ENCODE peak calls at places on chromosomes 3 and 15, in eight cellular contexts. R is K562, Y is endothelial cell of umbilical vein, K is Peyer's patch, W is body of pancreas, G is A549, Z is adrenal gland, M is ovary. B is an unnamed sample.

GRCh38 chr15:61141497-61142125 is 87.5 kb downstream of the RORA start:
- DNase-seq in W (no peak), M (no peak), Y (no peak), G (no peak), Z (no peak), K (no peak), R (no peak), B (no peak)

GRCh38 chr3:172608575-172608974 is 85.3 kb upstream of the TNFSF10 start:
- DNase-seq in Y (peak; percentile 58), K (no peak), W (no peak), M (no peak), Z (no peak), R (no peak), G (no peak), B (no peak)

GRCh38 chr3:129184396-129184656 is 630 bp upstream of the CNBP start:
- DNase-seq in M (no peak), K (no peak), W (no peak), G (peak; percentile 35), R (no peak), Y (no peak), Z (peak; percentile 35), B (no peak)

GRCh38 chr3:13110678-13111116 is 37.5 kb upstream of the IQSEC1 start:
- DNase-seq in K (peak; percentile 46), G (no peak), Z (no peak), M (no peak), Y (no peak), W (no peak), R (no peak), B (no peak)

GRCh38 chr15:33963831-33964664 is 4.2 kb upstream of the CHRM5 start:
- DNase-seq in G (peak; percentile 49), R (peak; percentile 22), K (no peak), Y (peak; percentile 44), M (no peak), W (no peak), Z (peak; percentile 23), B (no peak)

GRCh38 chr3:64049832-64050231 is 26.5 kb upstream of the PSMD6 start:
- DNase-seq in G (no peak), R (no peak), W (no peak), Z (no peak), M (no peak), K (no peak), Y (no peak), B (no peak)

GRCh38 chr3:139677341-139678155 is at the start of gene NMNAT3:
- DNase-seq in M (peak; percentile 89), W (peak; percentile 96), G (peak; percentile 73), Y (peak; percentile 62), R (peak; percentile 98), Z (peak; percentile 86), K (peak; percentile 93), B (peak; percentile 70)

GRCh38 chr3:136249091-136249490 is 1.0 kb upstream of the PCCB start:
- DNase-seq in Y (no peak), K (no peak), G (no peak), Z (no peak), W (no peak), R (no peak), M (no peak), B (no peak)

GRCh38 chr3:119856695-119857094 is 74.8 kb downstream of the NR1I2 start:
- DNase-seq in W (no peak), G (no peak), K (no peak), Y (no peak), Z (no peak), M (no peak), R (no peak), B (no peak)

GRCh38 chr15:99454941-99455795 is 110.6 kb upstream of the MEF2A start:
- DNase-seq in R (no peak), Z (peak; percentile 85), W (peak; percentile 81), Y (peak; percentile 97), M (peak; percentile 82), K (peak; percentile 55), G (peak; percentile 19), B (peak; percentile 96)

GRCh38 chr3:79369306-79369705 is 398.5 kb downstream of the ROBO1 start:
- DNase-seq in G (no peak), Z (no peak), R (no peak), Y (no peak), W (no peak), K (no peak), M (no peak), B (no peak)

GRCh38 chr3:186417791-186418190 is 55.8 kb upstream of the DGKG start:
- DNase-seq in M (no peak), G (peak; percentile 57), K (no peak), W (no peak), Y (no peak), R (no peak), Z (no peak), B (no peak)

GRCh38 chr15:94346272-94346671 is 114.9 kb downstream of the MCTP2 start:
- DNase-seq in R (no peak), Z (no peak), K (no peak), W (no peak), M (no peak), Y (no peak), G (peak; percentile 17), B (no peak)

GRCh38 chr3:20747736-20748135 is 561.7 kb upstream of the SGO1 start:
- DNase-seq in G (no peak), K (no peak), Z (no peak), M (no peak), R (no peak), W (no peak), Y (no peak), B (no peak)

GRCh38 chr3:124886168-124887051 is 755 bp downstream of the ITGB5 start:
- DNase-seq in W (peak; percentile 71), G (peak; percentile 82), Z (peak; percentile 63), M (peak; percentile 51), Y (peak; percentile 40), K (peak; percentile 80), R (peak; percentile 61), B (no peak)

GRCh38 chr3:87320748-87321634 is 44.6 kb upstream of the POU1F1 start:
- DNase-seq in M (no peak), W (no peak), K (no peak), R (no peak), Y (no peak), Z (no peak), G (no peak), B (no peak)
- TF ChIP-seq POLR2A in M (no peak), W (no peak), K (no peak), R (no peak), Y (no peak), Z (no peak), G (no peak), B (no peak)

GRCh38 chr15:35548435-35548834 is 2.5 kb upstream of the DPH6 start:
- DNase-seq in Z (no peak), Y (no peak), M (no peak), R (peak; percentile 12), G (no peak), K (no peak), W (no peak), B (no peak)
- H3K4me3 ChIP-seq in Z (no peak overlapping the region), Y (no peak overlapping the region), M (no peak overlapping the region), R (peak overlapping the region; percentile 57), G (no peak overlapping the region), K (no peak overlapping the region), W (no peak overlapping the region), B (no peak overlapping the region)

GRCh38 chr3:183386651-183387050 is 41.8 kb downstream of the MCF2L2 start:
- DNase-seq in W (no peak), M (no peak), G (no peak), K (no peak), Y (no peak), R (no peak), Z (no peak), B (no peak)
- TF ChIP-seq POLR2A in W (no peak), M (no peak), G (no peak), K (no peak), Y (no peak), R (no peak), Z (no peak), B (no peak)

GRCh38 chr15:87669846-87670245 is 586.7 kb downstream of the NTRK3 start:
- DNase-seq in M (no peak), R (no peak), Y (no peak), G (no peak), Z (no peak), K (no peak), W (no peak), B (no peak)
- H3K4me3 ChIP-seq in M (no peak overlapping the region), R (no peak overlapping the region), Y (no peak overlapping the region), G (no peak overlapping the region), Z (no peak overlapping the region), K (no peak overlapping the region), W (no peak overlapping the region), B (no peak overlapping the region)

GRCh38 chr3:54003136-54003535 is 111.5 kb upstream of the SELENOK start:
- DNase-seq in Z (no peak), K (no peak), G (no peak), W (no peak), R (no peak), Y (no peak), M (no peak), B (no peak)
- TF ChIP-seq POLR2A in Z (no peak), K (no peak), G (no peak), W (no peak), R (no peak), Y (no peak), M (no peak), B (no peak)

GRCh38 chr15:58228708-58229107 is 90.5 kb downstream of the AQP9 start:
- DNase-seq in M (no peak), Y (no peak), R (no peak), G (peak; percentile 40), W (no peak), Z (no peak), K (no peak), B (no peak)
- H3K4me3 ChIP-seq in M (no peak overlapping the region), Y (no peak overlapping the region), R (no peak overlapping the region), G (no peak overlapping the region), W (no peak overlapping the region), Z (no peak overlapping the region), K (no peak overlapping the region), B (no peak overlapping the region)

GRCh38 chr3:184249412-184250166 is at the start of gene EEF1AKMT4:
- DNase-seq in W (peak; percentile 98), G (peak; percentile 98), K (peak; percentile 98), M (peak; percentile 95), Z (peak; percentile 99), R (peak; percentile 92), Y (peak; percentile 97), B (peak; percentile 95)
- TF ChIP-seq POLR2A in W (peak; percentile 15), G (peak; percentile 67), K (no peak), M (peak; percentile 19), Z (peak; percentile 61), R (peak; percentile 80), Y (no peak), B (no peak)

B was measured in lower leg skin.